ENCODE peak calls at places on chromosomes 5 and 9, in seven cellular contexts. One of them, this sample, is unnamed.

GRCh38 chr5:33310471-33310870 is 130.3 kb upstream of the TARS1 start:
- DNase-seq in GM12878: no peak
- DNase-seq in HEK293T: no peak
- DNase-seq in K562: no peak
- DNase-seq in HepG2: no peak
- DNase-seq in H1: no peak
- DNase-seq in HCT116: no peak
- DNase-seq in this sample: no peak

GRCh38 chr9:5838884-5839571 is 6.1 kb upstream of the ERMP1 start:
- DNase-seq in K562: peak
- DNase-seq in H1: no peak
- DNase-seq in HEK293T: no peak
- DNase-seq in HCT116: peak
- DNase-seq in GM12878: no peak
- DNase-seq in HepG2: peak
- DNase-seq in this sample: no peak

GRCh38 chr5:45038366-45038987 is 229.7 kb downstream of the MRPS30 start:
- DNase-seq in GM12878: no peak
- DNase-seq in HEK293T: peak
- DNase-seq in K562: peak
- DNase-seq in HepG2: peak
- DNase-seq in H1: no peak
- DNase-seq in HCT116: peak
- DNase-seq in this sample: no peak

GRCh38 chr5:81626524-81626923 is 124.4 kb downstream of the SSBP2 start:
- DNase-seq in HCT116: peak
- DNase-seq in HepG2: peak
- DNase-seq in K562: peak
- DNase-seq in HEK293T: no peak
- DNase-seq in GM12878: no peak
- DNase-seq in H1: no peak
- DNase-seq in this sample: no peak

GRCh38 chr5:28451478-28451877 is 1413.1 kb upstream of the CDH9 start:
- DNase-seq in K562: no peak
- DNase-seq in HCT116: no peak
- DNase-seq in H1: no peak
- DNase-seq in HEK293T: no peak
- DNase-seq in GM12878: no peak
- DNase-seq in HepG2: no peak
- DNase-seq in this sample: no peak

GRCh38 chr5:124951676-124952075 is 205.2 kb upstream of the ZNF608 start:
- DNase-seq in K562: no peak
- DNase-seq in HEK293T: no peak
- DNase-seq in GM12878: peak
- DNase-seq in H1: no peak
- DNase-seq in HCT116: no peak
- DNase-seq in HepG2: no peak
- DNase-seq in this sample: no peak

GRCh38 chr5:139760066-139761056 is 35.2 kb upstream of the PSD2 start:
- DNase-seq in GM12878: no peak
- DNase-seq in HCT116: no peak
- DNase-seq in HEK293T: no peak
- DNase-seq in HepG2: no peak
- DNase-seq in H1: no peak
- DNase-seq in K562: no peak
- DNase-seq in this sample: no peak

GRCh38 chr9:131997779-131998178 is 81.9 kb downstream of the MED27 start:
- DNase-seq in HepG2: no peak
- DNase-seq in GM12878: no peak
- DNase-seq in HCT116: no peak
- DNase-seq in H1: no peak
- DNase-seq in HEK293T: no peak
- DNase-seq in K562: no peak
- DNase-seq in this sample: no peak

GRCh38 chr5:151127926-151128325 is 29.7 kb downstream of the ANXA6 start:
- DNase-seq in GM12878: no peak
- DNase-seq in H1: no peak
- DNase-seq in K562: no peak
- DNase-seq in HEK293T: no peak
- DNase-seq in HepG2: no peak
- DNase-seq in HCT116: no peak
- DNase-seq in this sample: no peak

GRCh38 chr9:92671323-92671722 is 1.4 kb upstream of the IPPK start:
- DNase-seq in HEK293T: no peak
- DNase-seq in K562: peak
- DNase-seq in H1: no peak
- DNase-seq in HCT116: peak
- DNase-seq in GM12878: no peak
- DNase-seq in HepG2: peak
- DNase-seq in this sample: no peak

GRCh38 chr5:39093351-39093749 is 19.2 kb upstream of the RICTOR start:
- DNase-seq in HCT116: no peak
- DNase-seq in GM12878: no peak
- DNase-seq in HEK293T: no peak
- DNase-seq in HepG2: no peak
- DNase-seq in K562: no peak
- DNase-seq in H1: no peak
- DNase-seq in this sample: no peak

GRCh38 chr5:155732587-155733376 is 594.2 kb upstream of the SGCD start:
- DNase-seq in H1: no peak
- DNase-seq in HEK293T: no peak
- DNase-seq in GM12878: no peak
- DNase-seq in HepG2: no peak
- DNase-seq in K562: no peak
- DNase-seq in HCT116: no peak
- DNase-seq in this sample: no peak

GRCh38 chr5:134003957-134004625 is 684 bp downstream of the VDAC1 start:
- DNase-seq in H1: no peak
- DNase-seq in GM12878: no peak
- DNase-seq in HEK293T: peak
- DNase-seq in HCT116: no peak
- DNase-seq in K562: peak
- DNase-seq in HepG2: no peak
- DNase-seq in this sample: peak

GRCh38 chr9:76868897-76869296 is 37.0 kb downstream of the PRUNE2 start:
- DNase-seq in H1: no peak
- DNase-seq in HCT116: no peak
- DNase-seq in HepG2: no peak
- DNase-seq in GM12878: no peak
- DNase-seq in K562: no peak
- DNase-seq in HEK293T: no peak
- DNase-seq in this sample: no peak

GRCh38 chr5:180811623-180812119 is 9.1 kb upstream of the MGAT1 start:
- DNase-seq in K562: no peak
- DNase-seq in HCT116: no peak
- DNase-seq in HEK293T: no peak
- DNase-seq in GM12878: no peak
- DNase-seq in HepG2: no peak
- DNase-seq in H1: no peak
- DNase-seq in this sample: no peak
- TF ChIP-seq SP1 in K562: no peak
- TF ChIP-seq SP1 in HCT116: no peak
- TF ChIP-seq SP1 in HEK293T: no peak
- TF ChIP-seq SP1 in GM12878: no peak
- TF ChIP-seq SP1 in HepG2: no peak
- TF ChIP-seq SP1 in H1: no peak
- TF ChIP-seq SP1 in this sample: no peak

GRCh38 chr5:158198636-158199035 is 339.7 kb upstream of the CLINT1 start:
- DNase-seq in HepG2: no peak
- DNase-seq in GM12878: peak
- DNase-seq in HCT116: no peak
- DNase-seq in H1: no peak
- DNase-seq in K562: no peak
- DNase-seq in HEK293T: no peak
- DNase-seq in this sample: no peak

GRCh38 chr5:158200624-158201023 is 341.7 kb upstream of the CLINT1 start:
- DNase-seq in K562: no peak
- DNase-seq in H1: no peak
- DNase-seq in GM12878: no peak
- DNase-seq in HEK293T: no peak
- DNase-seq in HepG2: no peak
- DNase-seq in HCT116: no peak
- DNase-seq in this sample: no peak

GRCh38 chr5:158205992-158206391 is 347.0 kb upstream of the CLINT1 start:
- DNase-seq in HEK293T: no peak
- DNase-seq in HCT116: no peak
- DNase-seq in K562: no peak
- DNase-seq in H1: no peak
- DNase-seq in GM12878: no peak
- DNase-seq in HepG2: no peak
- DNase-seq in this sample: no peak

GRCh38 chr5:158207733-158208132 is 348.8 kb upstream of the CLINT1 start:
- DNase-seq in HEK293T: no peak
- DNase-seq in K562: no peak
- DNase-seq in H1: no peak
- DNase-seq in HepG2: no peak
- DNase-seq in HCT116: no peak
- DNase-seq in GM12878: no peak
- DNase-seq in this sample: no peak

GRCh38 chr5:158203256-158203655 is 344.3 kb upstream of the CLINT1 start:
- DNase-seq in K562: no peak
- DNase-seq in HepG2: no peak
- DNase-seq in H1: no peak
- DNase-seq in GM12878: no peak
- DNase-seq in HCT116: no peak
- DNase-seq in HEK293T: no peak
- DNase-seq in this sample: no peak
- TF ChIP-seq SP1 in K562: no peak
- TF ChIP-seq SP1 in HepG2: no peak
- TF ChIP-seq SP1 in H1: no peak
- TF ChIP-seq SP1 in GM12878: no peak
- TF ChIP-seq SP1 in HCT116: no peak
- TF ChIP-seq SP1 in HEK293T: no peak
- TF ChIP-seq SP1 in this sample: no peak

GRCh38 chr9:18396102-18396728 is 77.7 kb upstream of the ADAMTSL1 start:
- DNase-seq in HEK293T: peak
- DNase-seq in H1: no peak
- DNase-seq in HepG2: peak
- DNase-seq in K562: no peak
- DNase-seq in GM12878: no peak
- DNase-seq in HCT116: no peak
- DNase-seq in this sample: no peak
- TF ChIP-seq SP1 in HEK293T: no peak
- TF ChIP-seq SP1 in H1: no peak
- TF ChIP-seq SP1 in HepG2: no peak
- TF ChIP-seq SP1 in K562: no peak
- TF ChIP-seq SP1 in GM12878: no peak
- TF ChIP-seq SP1 in HCT116: no peak
- TF ChIP-seq SP1 in this sample: no peak

GRCh38 chr5:177117441-177118045 is 16.0 kb upstream of the NSD1 start:
- DNase-seq in HepG2: no peak
- DNase-seq in H1: no peak
- DNase-seq in HEK293T: no peak
- DNase-seq in HCT116: no peak
- DNase-seq in K562: no peak
- DNase-seq in GM12878: no peak
- DNase-seq in this sample: no peak

GRCh38 chr5:177111720-177112394 is 21.7 kb upstream of the NSD1 start:
- DNase-seq in HCT116: peak
- DNase-seq in GM12878: no peak
- DNase-seq in K562: peak
- DNase-seq in H1: peak
- DNase-seq in HepG2: peak
- DNase-seq in HEK293T: peak
- DNase-seq in this sample: peak

GRCh38 chr5:177116631-177117373 is 16.8 kb upstream of the NSD1 start:
- DNase-seq in HCT116: no peak
- DNase-seq in K562: peak
- DNase-seq in GM12878: no peak
- DNase-seq in H1: no peak
- DNase-seq in HepG2: no peak
- DNase-seq in HEK293T: no peak
- DNase-seq in this sample: peak

GRCh38 chr5:177112589-177113220 is 20.9 kb upstream of the NSD1 start:
- DNase-seq in K562: no peak
- DNase-seq in H1: no peak
- DNase-seq in GM12878: no peak
- DNase-seq in HCT116: no peak
- DNase-seq in HEK293T: no peak
- DNase-seq in HepG2: no peak
- DNase-seq in this sample: no peak

GRCh38 chr5:177113566-177114424 is 19.8 kb upstream of the NSD1 start:
- DNase-seq in H1: no peak
- DNase-seq in K562: peak
- DNase-seq in HepG2: peak
- DNase-seq in HEK293T: peak
- DNase-seq in GM12878: peak
- DNase-seq in HCT116: peak
- DNase-seq in this sample: peak
- TF ChIP-seq SP1 in H1: no peak
- TF ChIP-seq SP1 in K562: peak
- TF ChIP-seq SP1 in HepG2: no peak
- TF ChIP-seq SP1 in HEK293T: no peak
- TF ChIP-seq SP1 in GM12878: peak
- TF ChIP-seq SP1 in HCT116: no peak
- TF ChIP-seq SP1 in this sample: no peak

DNA sequence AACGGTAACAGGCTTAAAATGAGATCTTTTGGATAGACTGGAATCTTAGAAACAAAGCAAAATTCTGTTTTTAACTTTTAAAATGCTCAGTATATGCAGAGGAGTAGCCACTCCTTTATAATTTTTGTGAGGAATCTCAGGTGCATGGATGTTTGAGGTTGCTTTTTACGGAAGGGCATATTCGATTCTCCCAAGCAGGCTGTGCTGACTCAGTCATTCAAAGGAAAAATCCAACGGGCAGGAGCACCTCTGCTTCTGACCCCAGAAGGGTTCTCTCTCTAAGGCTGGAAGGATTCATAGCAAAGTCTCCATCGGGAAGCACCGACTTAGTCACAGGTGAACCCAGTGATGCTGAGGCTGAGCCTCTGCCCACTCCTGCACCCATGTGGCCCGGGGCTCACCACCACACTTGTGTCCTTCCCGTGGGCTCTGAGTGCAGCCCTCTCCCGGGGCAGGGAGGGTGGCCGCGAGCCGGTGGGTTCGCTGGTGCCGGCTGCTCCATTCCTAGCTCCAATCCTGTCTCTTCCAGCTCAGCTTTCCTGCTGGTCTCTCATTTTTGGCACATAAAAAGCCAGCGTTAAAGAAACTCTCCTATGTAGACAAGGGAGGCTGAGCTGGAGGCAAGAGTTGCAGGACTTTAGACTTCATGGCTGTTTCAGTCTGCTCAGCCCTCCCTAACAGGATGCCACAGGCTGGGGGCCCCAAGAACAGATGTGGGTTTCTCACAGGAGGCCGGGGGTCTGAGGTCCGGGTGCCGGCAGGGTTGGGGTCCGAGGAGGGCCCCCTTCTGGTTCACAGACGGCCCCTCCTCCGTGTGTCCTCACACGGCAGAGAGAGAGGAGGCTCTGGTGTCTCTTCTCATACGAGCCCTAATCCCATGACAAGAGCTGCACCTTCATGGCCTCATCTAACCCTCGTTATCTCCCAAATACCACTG is 135.6 kb upstream of the LPCAT1 start:
- DNase-seq in HepG2: no peak
- DNase-seq in HEK293T: no peak
- DNase-seq in HCT116: no peak
- DNase-seq in H1: no peak
- DNase-seq in K562: no peak
- DNase-seq in GM12878: no peak
- DNase-seq in this sample: no peak
- TF ChIP-seq SP1 in HepG2: no peak
- TF ChIP-seq SP1 in HEK293T: no peak
- TF ChIP-seq SP1 in HCT116: no peak
- TF ChIP-seq SP1 in H1: no peak
- TF ChIP-seq SP1 in K562: no peak
- TF ChIP-seq SP1 in GM12878: no peak
- TF ChIP-seq SP1 in this sample: no peak